ENCODE peak calls at places on chromosomes 1 and 21, in four cellular contexts. S is stimulated activated CD4-positive, alpha-beta T cell treated with anti-CD3 and anti-CD28 coated beads, Interleukin-15, amount 100 ng/mL, for 1 hour; F is ureter; W is T-helper 1 cell. V is an unnamed sample.

GRCh38 chr1:44733365-44733764 is 2.4 kb upstream of the RNU5D-1 start:
- DNase-seq in F (no peak), W (no peak), S (no peak), V (no peak)

GRCh38 chr21:26715878-26716506 is 129.2 kb downstream of the ADAMTS1 start:
- DNase-seq in F (no peak), S (no peak), W (peak), V (no peak)

GRCh38 chr1:212678456-212679410 is 20.9 kb downstream of the BATF3 start:
- DNase-seq in W (no peak), F (no peak), S (no peak), V (peak)

GRCh38 chr1:216566809-216567208 is 143.6 kb upstream of the USH2A start:
- DNase-seq in W (no peak), F (no peak), S (no peak), V (no peak)

GRCh38 chr1:55234016-55234415 is 18.9 kb upstream of the USP24 start:
- DNase-seq in S (no peak), W (no peak), F (no peak), V (no peak)

GRCh38 chr1:8682573-8682972 is 134.9 kb downstream of the RERE start:
- DNase-seq in W (no peak), S (no peak), F (no peak), V (no peak)

GRCh38 chr21:38740131-38740530 is 65.6 kb upstream of the ETS2 start:
- DNase-seq in F (no peak), S (no peak), W (no peak), V (no peak)

GRCh38 chr1:215290018-215290417 is 207.5 kb downstream of the KCNK2 start:
- DNase-seq in W (no peak), F (no peak), S (no peak), V (no peak)

GRCh38 chr1:110138956-110139355 is 11.3 kb upstream of the SLC6A17 start:
- DNase-seq in W (no peak), S (no peak), F (no peak), V (no peak)

GRCh38 chr1:241944300-241944699 is 13.3 kb upstream of the BECN2 start:
- DNase-seq in W (no peak), S (no peak), F (no peak), V (no peak)

GRCh38 chr1:218439541-218440295 is 94.6 kb downstream of the TGFB2 start:
- DNase-seq in W (no peak), S (no peak), F (no peak), V (peak)

GRCh38 chr1:215567491-215568286 is 585 bp downstream of the KCTD3 start:
- DNase-seq in S (peak), F (peak), W (peak), V (no peak)

GRCh38 chr1:87600848-87601247 is 272.2 kb downstream of the LMO4 start:
- DNase-seq in W (no peak), F (no peak), S (no peak), V (no peak)

GRCh38 chr1:152801333-152801732 is 4.8 kb downstream of the LCE1D start:
- DNase-seq in W (no peak), S (no peak), F (no peak), V (no peak)

GRCh38 chr1:52032785-52033131 is 852 bp downstream of the KTI12 start:
- DNase-seq in W (no peak), S (no peak), F (peak), V (peak)

GRCh38 chr1:153465728-153466625 is 5.5 kb upstream of the S100A7 start:
- DNase-seq in F (peak), S (peak), W (peak), V (peak)

GRCh38 chr1:235250430-235250829 is 77.5 kb downstream of the ARID4B start:
- DNase-seq in S (no peak), W (no peak), F (no peak), V (no peak)

GRCh38 chr1:15066191-15066590 is 87.4 kb upstream of the TMEM51 start:
- DNase-seq in S (no peak), W (no peak), F (no peak), V (no peak)

GRCh38 chr1:13809461-13810159 is 109.6 kb downstream of the PRDM2 start:
- DNase-seq in W (no peak), S (no peak), F (no peak), V (no peak)

GRCh38 chr1:40930174-40930573 is 49.3 kb upstream of the CTPS1 start:
- DNase-seq in S (no peak), W (no peak), F (no peak), V (no peak)

GRCh38 chr1:73065585-73065984 is 783.2 kb upstream of the NEGR1 start:
- DNase-seq in F (no peak), S (no peak), W (no peak), V (no peak)

GRCh38 chr1:33569331-33569730 is 96.9 kb downstream of the ZSCAN20 start:
- DNase-seq in S (no peak), W (no peak), F (no peak), V (no peak)

GRCh38 chr1:9845914-9846313 is 22.1 kb upstream of the CLSTN1 start:
- DNase-seq in S (no peak), F (no peak), W (no peak), V (no peak)

GRCh38 chr1:187038789-187039188 is 210.0 kb downstream of the PLA2G4A start:
- DNase-seq in F (no peak), W (no peak), S (no peak), V (no peak)

GRCh38 chr21:38126677-38127271 is 130.0 kb upstream of the KCNJ15 start:
- DNase-seq in S (peak), W (peak), F (peak), V (no peak)

GRCh38 chr21:46128983-46129571 is 26.3 kb downstream of the FTCD start:
- DNase-seq in S (no peak), W (no peak), F (no peak), V (no peak)

GRCh38 chr1:19430121-19431068 is 54.9 kb downstream of the CAPZB start:
- DNase-seq in S (no peak), W (no peak), F (no peak), V (no peak)